ENCODE peak calls at places on chromosomes 2 and 18, in ten cellular contexts. One of them, this sample, is unnamed.

GRCh38 chr2:56191617-56192016 is 7.8 kb downstream of the CCDC85A start:
- DNase-seq in HepG2: peak
- DNase-seq in neuronal stem cell: peak
- DNase-seq in hepatocyte: peak
- DNase-seq in H9: peak
- DNase-seq in OCI-LY7: peak
- DNase-seq in GM23248: peak
- DNase-seq in PC-3: peak
- DNase-seq in IMR-90: peak
- DNase-seq in GM23338: peak
- DNase-seq in this sample: peak

GRCh38 chr2:11652141-11652540 is 17.9 kb downstream of the NTSR2 start:
- DNase-seq in HepG2: no peak
- DNase-seq in neuronal stem cell: no peak
- DNase-seq in hepatocyte: no peak
- DNase-seq in H9: no peak
- DNase-seq in OCI-LY7: no peak
- DNase-seq in GM23248: peak
- DNase-seq in PC-3: peak
- DNase-seq in IMR-90: no peak
- DNase-seq in GM23338: no peak
- DNase-seq in this sample: no peak

GRCh38 chr2:177535968-177536514 is 143.5 kb downstream of the AGPS start:
- DNase-seq in HepG2: no peak
- DNase-seq in neuronal stem cell: no peak
- DNase-seq in hepatocyte: no peak
- DNase-seq in H9: no peak
- DNase-seq in OCI-LY7: no peak
- DNase-seq in GM23248: no peak
- DNase-seq in PC-3: no peak
- DNase-seq in IMR-90: no peak
- DNase-seq in GM23338: peak
- DNase-seq in this sample: no peak

GRCh38 chr2:119005081-119005480 is 63.1 kb downstream of the MARCO start:
- DNase-seq in HepG2: no peak
- DNase-seq in neuronal stem cell: no peak
- DNase-seq in hepatocyte: no peak
- DNase-seq in H9: no peak
- DNase-seq in OCI-LY7: no peak
- DNase-seq in GM23248: peak
- DNase-seq in PC-3: peak
- DNase-seq in IMR-90: no peak
- DNase-seq in GM23338: no peak
- DNase-seq in this sample: peak

GRCh38 chr18:37964885-37965571 is 399.4 kb upstream of the CELF4 start:
- DNase-seq in HepG2: no peak
- DNase-seq in neuronal stem cell: no peak
- DNase-seq in hepatocyte: no peak
- DNase-seq in H9: no peak
- DNase-seq in OCI-LY7: no peak
- DNase-seq in GM23248: no peak
- DNase-seq in PC-3: no peak
- DNase-seq in IMR-90: no peak
- DNase-seq in GM23338: peak
- DNase-seq in this sample: no peak

GRCh38 chr2:56177420-56178220 is 6.2 kb upstream of the CCDC85A start:
- DNase-seq in HepG2: no peak
- DNase-seq in neuronal stem cell: no peak
- DNase-seq in hepatocyte: no peak
- DNase-seq in H9: no peak
- DNase-seq in OCI-LY7: no peak
- DNase-seq in GM23248: no peak
- DNase-seq in PC-3: no peak
- DNase-seq in IMR-90: no peak
- DNase-seq in GM23338: no peak
- DNase-seq in this sample: no peak

GRCh38 chr18:67634631-67635338 is 118.3 kb upstream of the DSEL start:
- DNase-seq in HepG2: no peak
- DNase-seq in neuronal stem cell: no peak
- DNase-seq in hepatocyte: no peak
- DNase-seq in H9: peak
- DNase-seq in OCI-LY7: no peak
- DNase-seq in GM23248: no peak
- DNase-seq in PC-3: no peak
- DNase-seq in IMR-90: no peak
- DNase-seq in GM23338: peak
- DNase-seq in this sample: no peak

GRCh38 chr2:186477782-186478181 is 8.3 kb upstream of the ZC3H15 start:
- DNase-seq in HepG2: no peak
- DNase-seq in neuronal stem cell: no peak
- DNase-seq in hepatocyte: no peak
- DNase-seq in H9: no peak
- DNase-seq in OCI-LY7: no peak
- DNase-seq in GM23248: no peak
- DNase-seq in PC-3: no peak
- DNase-seq in IMR-90: no peak
- DNase-seq in GM23338: no peak
- DNase-seq in this sample: no peak

GRCh38 chr18:79856119-79857080 is 58.7 kb downstream of the KCNG2 start:
- DNase-seq in HepG2: no peak
- DNase-seq in neuronal stem cell: peak
- DNase-seq in hepatocyte: peak
- DNase-seq in H9: peak
- DNase-seq in OCI-LY7: peak
- DNase-seq in GM23248: peak
- DNase-seq in PC-3: peak
- DNase-seq in IMR-90: peak
- DNase-seq in GM23338: peak
- DNase-seq in this sample: no peak

GRCh38 chr2:168992591-168993349 is 38.4 kb downstream of the ABCB11 start:
- DNase-seq in HepG2: no peak
- DNase-seq in neuronal stem cell: no peak
- DNase-seq in hepatocyte: no peak
- DNase-seq in H9: no peak
- DNase-seq in OCI-LY7: no peak
- DNase-seq in GM23248: peak
- DNase-seq in PC-3: peak
- DNase-seq in IMR-90: no peak
- DNase-seq in GM23338: no peak
- DNase-seq in this sample: peak

GRCh38 chr18:55351980-55352714 is 235.8 kb downstream of the TCF4 start:
- DNase-seq in HepG2: no peak
- DNase-seq in neuronal stem cell: peak
- DNase-seq in hepatocyte: no peak
- DNase-seq in H9: no peak
- DNase-seq in OCI-LY7: no peak
- DNase-seq in GM23248: no peak
- DNase-seq in PC-3: no peak
- DNase-seq in IMR-90: peak
- DNase-seq in GM23338: peak
- DNase-seq in this sample: peak

GRCh38 chr18:48486762-48487161 is 52.1 kb upstream of the CTIF start:
- DNase-seq in HepG2: no peak
- DNase-seq in neuronal stem cell: no peak
- DNase-seq in hepatocyte: peak
- DNase-seq in H9: no peak
- DNase-seq in OCI-LY7: no peak
- DNase-seq in GM23248: peak
- DNase-seq in PC-3: peak
- DNase-seq in IMR-90: peak
- DNase-seq in GM23338: no peak
- DNase-seq in this sample: peak

GRCh38 chr2:204776781-204777559 is 231.7 kb downstream of the PARD3B start:
- DNase-seq in HepG2: no peak
- DNase-seq in neuronal stem cell: no peak
- DNase-seq in hepatocyte: no peak
- DNase-seq in H9: no peak
- DNase-seq in OCI-LY7: no peak
- DNase-seq in GM23248: peak
- DNase-seq in PC-3: peak
- DNase-seq in IMR-90: peak
- DNase-seq in GM23338: no peak
- DNase-seq in this sample: peak

DNA sequence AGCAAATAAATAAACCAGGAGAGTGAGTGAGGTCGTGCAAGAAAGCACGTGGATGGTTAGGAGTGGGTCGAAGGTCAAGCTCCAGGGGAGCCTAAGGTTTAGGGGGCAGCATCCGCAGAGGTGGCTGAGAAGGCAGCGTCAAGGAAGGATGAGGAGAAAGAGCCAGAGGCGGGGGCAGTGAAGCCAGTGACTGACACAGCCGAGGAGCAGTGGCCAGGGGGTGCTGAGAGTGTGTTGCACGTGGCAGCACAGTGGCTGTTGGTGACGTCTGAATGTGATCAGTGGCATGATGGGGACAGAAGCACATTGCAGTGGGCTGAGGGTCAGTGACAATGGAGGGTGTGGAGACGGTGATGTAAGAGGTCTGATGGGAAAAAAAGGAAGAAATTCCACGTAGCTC is 13.7 kb upstream of the FHL2 start:
- DNase-seq in HepG2: no peak
- DNase-seq in neuronal stem cell: no peak
- DNase-seq in hepatocyte: no peak
- DNase-seq in H9: no peak
- DNase-seq in OCI-LY7: no peak
- DNase-seq in GM23248: no peak
- DNase-seq in PC-3: no peak
- DNase-seq in IMR-90: no peak
- DNase-seq in GM23338: no peak
- DNase-seq in this sample: no peak
- H2AFZ ChIP-seq in HepG2: no peak
- H2AFZ ChIP-seq in neuronal stem cell: no peak
- H2AFZ ChIP-seq in hepatocyte: no peak
- H2AFZ ChIP-seq in H9: no peak
- H2AFZ ChIP-seq in OCI-LY7: no peak
- H2AFZ ChIP-seq in GM23248: no peak
- H2AFZ ChIP-seq in PC-3: no peak
- H2AFZ ChIP-seq in IMR-90: no peak
- H2AFZ ChIP-seq in GM23338: no peak
- H2AFZ ChIP-seq in this sample: no peak

GRCh38 chr2:232611559-232612218 is 21.7 kb upstream of the EFHD1 start:
- DNase-seq in HepG2: peak
- DNase-seq in neuronal stem cell: no peak
- DNase-seq in hepatocyte: peak
- DNase-seq in H9: peak
- DNase-seq in OCI-LY7: peak
- DNase-seq in GM23248: peak
- DNase-seq in PC-3: peak
- DNase-seq in IMR-90: peak
- DNase-seq in GM23338: peak
- DNase-seq in this sample: peak
- H2AFZ ChIP-seq in HepG2: no peak
- H2AFZ ChIP-seq in neuronal stem cell: peak
- H2AFZ ChIP-seq in hepatocyte: no peak
- H2AFZ ChIP-seq in H9: no peak
- H2AFZ ChIP-seq in OCI-LY7: no peak
- H2AFZ ChIP-seq in GM23248: no peak
- H2AFZ ChIP-seq in PC-3: peak
- H2AFZ ChIP-seq in IMR-90: peak
- H2AFZ ChIP-seq in GM23338: no peak
- H2AFZ ChIP-seq in this sample: no peak

GRCh38 chr2:54570321-54570881 is 114.3 kb downstream of the SPTBN1 start:
- DNase-seq in HepG2: no peak
- DNase-seq in neuronal stem cell: no peak
- DNase-seq in hepatocyte: no peak
- DNase-seq in H9: no peak
- DNase-seq in OCI-LY7: peak
- DNase-seq in GM23248: no peak
- DNase-seq in PC-3: no peak
- DNase-seq in IMR-90: no peak
- DNase-seq in GM23338: no peak
- DNase-seq in this sample: peak

GRCh38 chr2:54572262-54572635 is 116.1 kb downstream of the SPTBN1 start:
- DNase-seq in HepG2: peak
- DNase-seq in neuronal stem cell: no peak
- DNase-seq in hepatocyte: peak
- DNase-seq in H9: no peak
- DNase-seq in OCI-LY7: no peak
- DNase-seq in GM23248: peak
- DNase-seq in PC-3: peak
- DNase-seq in IMR-90: peak
- DNase-seq in GM23338: no peak
- DNase-seq in this sample: peak

GRCh38 chr2:54570925-54571694 is 115.0 kb downstream of the SPTBN1 start:
- DNase-seq in HepG2: peak
- DNase-seq in neuronal stem cell: no peak
- DNase-seq in hepatocyte: peak
- DNase-seq in H9: no peak
- DNase-seq in OCI-LY7: peak
- DNase-seq in GM23248: peak
- DNase-seq in PC-3: peak
- DNase-seq in IMR-90: peak
- DNase-seq in GM23338: no peak
- DNase-seq in this sample: peak

GRCh38 chr2:54568876-54569298 is 112.8 kb downstream of the SPTBN1 start:
- DNase-seq in HepG2: no peak
- DNase-seq in neuronal stem cell: no peak
- DNase-seq in hepatocyte: no peak
- DNase-seq in H9: no peak
- DNase-seq in OCI-LY7: peak
- DNase-seq in GM23248: no peak
- DNase-seq in PC-3: no peak
- DNase-seq in IMR-90: no peak
- DNase-seq in GM23338: no peak
- DNase-seq in this sample: no peak

DNA sequence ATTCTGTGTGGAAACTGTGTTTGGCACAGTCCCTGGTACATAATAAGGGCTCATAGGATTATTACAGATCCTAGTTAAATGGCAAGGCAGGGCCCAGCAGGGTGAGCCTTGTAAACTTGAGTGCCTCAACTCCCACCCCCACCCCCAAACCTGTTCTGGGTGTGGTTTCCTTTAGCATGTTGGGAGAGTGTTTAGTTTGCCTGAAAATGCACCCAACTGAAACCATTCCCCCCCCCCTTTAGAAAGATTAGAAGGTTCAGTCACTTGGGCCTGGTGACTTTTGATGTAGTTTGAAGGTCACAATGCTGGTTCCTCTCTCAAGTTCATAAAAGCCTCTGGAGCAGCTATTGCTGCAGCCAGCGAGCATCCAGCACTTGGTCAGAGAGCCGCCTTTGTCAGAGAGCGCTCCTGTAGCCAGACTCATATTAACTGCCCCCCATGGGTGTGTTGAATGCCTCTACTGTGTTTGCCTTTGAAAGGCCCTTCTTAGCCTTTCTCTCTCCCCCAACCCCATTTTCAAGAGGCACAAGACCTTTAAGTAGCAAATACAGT is 113.7 kb downstream of the SPTBN1 start:
- DNase-seq in HepG2: no peak
- DNase-seq in neuronal stem cell: no peak
- DNase-seq in hepatocyte: no peak
- DNase-seq in H9: no peak
- DNase-seq in OCI-LY7: peak
- DNase-seq in GM23248: no peak
- DNase-seq in PC-3: peak
- DNase-seq in IMR-90: no peak
- DNase-seq in GM23338: no peak
- DNase-seq in this sample: no peak
- H2AFZ ChIP-seq in HepG2: no peak
- H2AFZ ChIP-seq in neuronal stem cell: no peak
- H2AFZ ChIP-seq in hepatocyte: no peak
- H2AFZ ChIP-seq in H9: no peak
- H2AFZ ChIP-seq in OCI-LY7: no peak
- H2AFZ ChIP-seq in GM23248: no peak
- H2AFZ ChIP-seq in PC-3: no peak
- H2AFZ ChIP-seq in IMR-90: no peak
- H2AFZ ChIP-seq in GM23338: no peak
- H2AFZ ChIP-seq in this sample: no peak

GRCh38 chr2:2826209-2826551 is 495.1 kb upstream of the MYT1L start:
- DNase-seq in HepG2: no peak
- DNase-seq in neuronal stem cell: no peak
- DNase-seq in hepatocyte: no peak
- DNase-seq in H9: peak
- DNase-seq in OCI-LY7: no peak
- DNase-seq in GM23248: no peak
- DNase-seq in PC-3: no peak
- DNase-seq in IMR-90: no peak
- DNase-seq in GM23338: no peak
- DNase-seq in this sample: no peak
- H2AFZ ChIP-seq in HepG2: no peak
- H2AFZ ChIP-seq in neuronal stem cell: no peak
- H2AFZ ChIP-seq in hepatocyte: no peak
- H2AFZ ChIP-seq in H9: no peak
- H2AFZ ChIP-seq in OCI-LY7: no peak
- H2AFZ ChIP-seq in GM23248: no peak
- H2AFZ ChIP-seq in PC-3: no peak
- H2AFZ ChIP-seq in IMR-90: no peak
- H2AFZ ChIP-seq in GM23338: no peak
- H2AFZ ChIP-seq in this sample: no peak

This sample was measured in astrocyte.